ENCODE peak calls at places on chromosomes 5 and 9, in eight cellular contexts. One of them, this sample, is unnamed.
A peak's percentile ranks its signal among the peaks of the same experiment; 100 is the strongest.

GRCh38 chr5:380701-381309 is 59.3 kb downstream of the AHRR start:
- DNase-seq in HEK293T: no peak
- DNase-seq in KG1: no peak
- DNase-seq in HFFc6: no peak
- DNase-seq in NCI-H1092: no peak
- DNase-seq in foreskin fibroblast: no peak
- DNase-seq in endothelial cell: no peak
- DNase-seq in HT1080: no peak
- DNase-seq in this sample: no peak

GRCh38 chr5:483011-483410 is 40.0 kb downstream of the EXOC3 start:
- DNase-seq in HFFc6: no peak
- DNase-seq in endothelial cell: no peak
- DNase-seq in KG1: no peak
- DNase-seq in foreskin fibroblast: no peak
- DNase-seq in HT1080: no peak
- DNase-seq in NCI-H1092: no peak
- DNase-seq in HEK293T: no peak
- DNase-seq in this sample: no peak

GRCh38 chr9:137670391-137671195 is 51.8 kb downstream of the EHMT1 start:
- DNase-seq in HT1080: no peak
- DNase-seq in HEK293T: no peak
- DNase-seq in foreskin fibroblast: no peak
- DNase-seq in NCI-H1092: no peak
- DNase-seq in endothelial cell: no peak
- DNase-seq in HFFc6: no peak
- DNase-seq in KG1: no peak
- DNase-seq in this sample: no peak

GRCh38 chr5:60382761-60383160 is 317.2 kb downstream of the DEPDC1B start:
- DNase-seq in foreskin fibroblast: peak; percentile 16
- DNase-seq in HT1080: peak; percentile 35
- DNase-seq in NCI-H1092: no peak
- DNase-seq in KG1: peak; percentile 16
- DNase-seq in endothelial cell: no peak
- DNase-seq in HFFc6: peak; percentile 26
- DNase-seq in HEK293T: peak; percentile 14
- DNase-seq in this sample: peak; percentile 59

GRCh38 chr5:113047234-113047633 is 70.6 kb downstream of the DCP2 start:
- DNase-seq in HFFc6: peak; percentile 36
- DNase-seq in endothelial cell: no peak
- DNase-seq in foreskin fibroblast: no peak
- DNase-seq in KG1: no peak
- DNase-seq in HT1080: peak; percentile 63
- DNase-seq in NCI-H1092: no peak
- DNase-seq in HEK293T: no peak
- DNase-seq in this sample: peak; percentile 50

GRCh38 chr5:83718195-83718825 is 2.3 kb downstream of the HAPLN1 start:
- DNase-seq in NCI-H1092: peak; percentile 15
- DNase-seq in KG1: peak; percentile 74
- DNase-seq in HFFc6: peak; percentile 35
- DNase-seq in HEK293T: peak; percentile 53
- DNase-seq in endothelial cell: peak; percentile 48
- DNase-seq in foreskin fibroblast: peak; percentile 21
- DNase-seq in HT1080: peak; percentile 50
- DNase-seq in this sample: peak; percentile 72

GRCh38 chr9:114355821-114356220 is 26.2 kb downstream of the ORM2 start:
- DNase-seq in foreskin fibroblast: no peak
- DNase-seq in NCI-H1092: no peak
- DNase-seq in HEK293T: no peak
- DNase-seq in KG1: no peak
- DNase-seq in HT1080: no peak
- DNase-seq in endothelial cell: no peak
- DNase-seq in HFFc6: no peak
- DNase-seq in this sample: no peak

GRCh38 chr5:176995896-176996767 is 10.4 kb downstream of the UIMC1 start:
- DNase-seq in foreskin fibroblast: peak; percentile 61
- DNase-seq in HT1080: no peak
- DNase-seq in NCI-H1092: no peak
- DNase-seq in KG1: no peak
- DNase-seq in HFFc6: peak; percentile 81
- DNase-seq in endothelial cell: no peak
- DNase-seq in HEK293T: no peak
- DNase-seq in this sample: peak; percentile 18

GRCh38 chr5:154315196-154315595 is 124.7 kb downstream of the GALNT10 start:
- DNase-seq in HEK293T: no peak
- DNase-seq in HFFc6: no peak
- DNase-seq in endothelial cell: no peak
- DNase-seq in foreskin fibroblast: no peak
- DNase-seq in NCI-H1092: no peak
- DNase-seq in KG1: no peak
- DNase-seq in HT1080: no peak
- DNase-seq in this sample: no peak

GRCh38 chr5:149367249-149367971 is 9.6 kb downstream of the PCYOX1L start:
- DNase-seq in KG1: no peak
- DNase-seq in endothelial cell: peak; percentile 78
- DNase-seq in foreskin fibroblast: peak; percentile 48
- DNase-seq in HEK293T: peak; percentile 80
- DNase-seq in HFFc6: peak; percentile 65
- DNase-seq in NCI-H1092: peak; percentile 13
- DNase-seq in HT1080: peak; percentile 68
- DNase-seq in this sample: peak; percentile 82

GRCh38 chr5:178284095-178284675 is 51.6 kb upstream of the PHYKPL start:
- DNase-seq in endothelial cell: no peak
- DNase-seq in HFFc6: no peak
- DNase-seq in foreskin fibroblast: no peak
- DNase-seq in KG1: peak; percentile 18
- DNase-seq in NCI-H1092: no peak
- DNase-seq in HT1080: no peak
- DNase-seq in HEK293T: no peak
- DNase-seq in this sample: no peak

GRCh38 chr9:134546231-134546731 is 95.3 kb upstream of the COL5A1 start:
- DNase-seq in HEK293T: no peak
- DNase-seq in HT1080: no peak
- DNase-seq in foreskin fibroblast: no peak
- DNase-seq in NCI-H1092: no peak
- DNase-seq in HFFc6: no peak
- DNase-seq in endothelial cell: no peak
- DNase-seq in KG1: no peak
- DNase-seq in this sample: no peak